ENCODE peak calls at places on chromosome 15, in seven cellular contexts. D is CD8-positive, alpha-beta memory T cell; Q is right cardiac atrium; K is colonic mucosa; N is HCT116; T is testis; I is GM23338. Y is an unnamed sample.
A peak's percentile ranks its signal among the peaks of the same experiment; 100 is the strongest.

GRCh38 chr15:50163719-50164410 is 18.1 kb upstream of the SLC27A2 start:
- DNase-seq in T (no peak), D (no peak), N (no peak), I (no peak), K (no peak), Q (no peak), Y (no peak)

GRCh38 chr15:45121706-45122417 is 7.7 kb downstream of the DUOXA2 start:
- DNase-seq in D (no peak), Q (no peak), N (peak; percentile 16), K (no peak), I (no peak), T (no peak), Y (no peak)

GRCh38 chr15:60471314-60471713 is 7.6 kb downstream of the ICE2 start:
- DNase-seq in Q (no peak), K (no peak), D (no peak), I (no peak), N (no peak), T (no peak), Y (no peak)

GRCh38 chr15:89361451-89362202 is 27.0 kb upstream of the POLG start:
- DNase-seq in I (peak; percentile 93), N (no peak), T (peak; percentile 74), Q (peak; percentile 70), K (peak; percentile 53), D (peak; percentile 44), Y (peak; percentile 76)

GRCh38 chr15:49191892-49192291 is 21.8 kb downstream of the GALK2 start:
- DNase-seq in T (no peak), I (no peak), K (no peak), D (no peak), N (no peak), Q (no peak), Y (no peak)

GRCh38 chr15:70098461-70099166 is 897 bp upstream of the TLE3 start:
- DNase-seq in N (peak; percentile 27), I (peak; percentile 79), T (peak; percentile 61), K (peak; percentile 53), Q (peak; percentile 58), D (peak; percentile 20), Y (no peak)

GRCh38 chr15:22880068-22880980 is 41.9 kb downstream of the NIPA2 start:
- DNase-seq in T (no peak), D (no peak), Q (no peak), I (no peak), K (no peak), N (no peak), Y (no peak)

GRCh38 chr15:68817304-68818087 is 3.2 kb downstream of the ANP32A start:
- DNase-seq in I (peak; percentile 66), Q (peak; percentile 65), T (peak; percentile 72), D (peak; percentile 65), N (no peak), K (peak; percentile 78), Y (peak; percentile 62)

GRCh38 chr15:60648928-60649679 is 170.2 kb upstream of the ICE2 start:
- DNase-seq in D (no peak), T (no peak), K (no peak), N (no peak), Q (no peak), I (no peak), Y (no peak)

GRCh38 chr15:59532770-59533379 is 78.7 kb upstream of the GCNT3 start:
- DNase-seq in N (peak; percentile 45), Q (peak; percentile 27), I (peak; percentile 80), T (peak; percentile 21), D (no peak), K (no peak), Y (peak; percentile 28)

GRCh38 chr15:40930430-40931299 is 1.5 kb downstream of the DLL4 start:
- DNase-seq in D (no peak), I (peak; percentile 92), T (peak; percentile 41), N (peak; percentile 70), Q (peak; percentile 72), K (peak; percentile 81), Y (peak; percentile 90)

GRCh38 chr15:40933520-40933904 is 4.4 kb downstream of the DLL4 start:
- DNase-seq in N (no peak), Q (no peak), T (no peak), D (no peak), K (peak; percentile 80), I (no peak), Y (no peak)

GRCh38 chr15:40932625-40933519 is 3.7 kb downstream of the DLL4 start:
- DNase-seq in T (no peak), D (no peak), Q (no peak), I (no peak), N (no peak), K (peak; percentile 83), Y (no peak)

GRCh38 chr15:40931300-40932142 is 2.4 kb downstream of the DLL4 start:
- DNase-seq in K (peak; percentile 42), Q (no peak), D (no peak), T (no peak), N (no peak), I (no peak), Y (no peak)

DNA sequence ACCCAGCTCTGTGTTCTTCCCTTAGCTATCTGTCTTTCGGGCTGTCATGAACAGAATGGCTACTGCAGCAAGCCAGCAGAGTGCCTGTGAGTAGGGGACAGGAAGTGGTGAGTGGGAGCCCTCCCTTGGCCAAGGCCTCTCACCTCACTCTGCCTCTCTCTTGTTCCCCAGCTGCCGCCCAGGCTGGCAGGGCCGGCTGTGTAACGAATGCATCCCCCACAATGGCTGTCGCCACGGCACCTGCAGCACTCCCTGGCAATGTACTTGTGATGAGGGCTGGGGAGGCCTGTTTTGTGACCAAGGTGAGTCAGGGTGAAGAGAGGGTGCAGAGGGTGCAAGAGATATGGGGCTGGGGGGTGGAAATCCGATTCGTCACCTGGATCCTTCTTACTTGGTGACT is 3.0 kb downstream of the DLL4 start:
- DNase-seq in N (no peak), Q (no peak), T (no peak), K (peak; percentile 50), I (no peak), D (no peak), Y (no peak)
- H3K27me3 ChIP-seq in N (peaks cover 15% of the 10 kb centered on the region), Q (no peaks in the 10 kb centered on the region), T (no peaks in the 10 kb centered on the region), K (peaks cover 15% of the 10 kb centered on the region), I (peaks cover 66% of the 10 kb centered on the region), D (peaks cover 33% of the 10 kb centered on the region), Y (no peaks in the 10 kb centered on the region)

GRCh38 chr15:47670365-47670764 is 46.9 kb upstream of the SEMA6D start:
- DNase-seq in Q (no peak), N (no peak), I (no peak), T (no peak), D (no peak), K (no peak), Y (no peak)
- H3K27me3 ChIP-seq in Q (no peaks in the 10 kb centered on the region), N (no peaks in the 10 kb centered on the region), I (no peaks in the 10 kb centered on the region), T (no peaks in the 10 kb centered on the region), D (no peaks in the 10 kb centered on the region), K (no peaks in the 10 kb centered on the region), Y (no peaks in the 10 kb centered on the region)

GRCh38 chr15:93080451-93080850 is 8.6 kb downstream of the RGMA start:
- DNase-seq in T (no peak), I (no peak), D (no peak), K (no peak), Q (no peak), N (no peak), Y (no peak)

GRCh38 chr15:93086791-93087190 is 2.2 kb downstream of the RGMA start:
- DNase-seq in Q (no peak), I (no peak), K (no peak), N (no peak), T (no peak), D (no peak), Y (no peak)

GRCh38 chr15:93081399-93081798 is 7.6 kb downstream of the RGMA start:
- DNase-seq in K (no peak), D (no peak), I (no peak), T (no peak), Q (no peak), N (no peak), Y (no peak)

GRCh38 chr15:93087825-93088199 is 1.2 kb downstream of the RGMA start:
- DNase-seq in D (peak; percentile 59), K (peak; percentile 78), T (peak; percentile 89), I (peak; percentile 89), N (peak; percentile 22), Q (peak; percentile 64), Y (peak; percentile 52)

GRCh38 chr15:93082861-93083260 is 6.2 kb downstream of the RGMA start:
- DNase-seq in I (no peak), D (no peak), K (no peak), Q (no peak), N (no peak), T (no peak), Y (no peak)
- H3K27me3 ChIP-seq in I (peaks cover 18% of the 10 kb centered on the region), D (peaks cover 17% of the 10 kb centered on the region), K (peaks cover 16% of the 10 kb centered on the region), Q (no peaks in the 10 kb centered on the region), N (peaks cover 71% of the 10 kb centered on the region), T (no peaks in the 10 kb centered on the region), Y (peaks cover 100% of the 10 kb centered on the region)

DNA sequence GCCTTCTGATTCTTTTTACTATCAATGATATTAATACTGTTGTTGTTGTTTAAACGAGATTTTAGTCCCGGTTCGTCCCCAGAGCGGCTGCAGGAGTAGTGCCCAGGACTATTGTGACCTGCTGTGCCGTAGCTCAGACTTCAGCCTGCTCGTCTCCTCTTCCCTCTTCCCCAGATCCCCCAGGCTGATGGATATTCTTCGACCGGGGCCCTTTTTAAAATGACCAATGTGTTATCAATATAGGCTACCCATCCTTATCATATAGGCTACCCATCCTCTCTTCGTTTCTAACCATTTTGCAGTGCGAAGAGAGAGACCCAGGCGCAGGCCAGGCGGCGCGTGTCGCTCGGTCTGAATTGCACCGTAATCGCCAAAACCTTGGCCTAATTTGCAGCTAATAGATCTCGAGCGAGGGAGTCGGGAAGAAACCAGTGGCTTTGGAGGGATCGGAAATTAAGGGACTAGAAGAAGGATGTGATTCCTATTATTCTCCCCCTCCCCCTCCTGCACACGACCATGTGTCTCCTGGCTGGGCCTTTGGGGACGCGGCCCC is 23.0 kb downstream of the NR2F2 start:
- DNase-seq in K (no peak), N (no peak), D (no peak), Q (no peak), I (peak; percentile 14), T (no peak), Y (no peak)
- H3K27me3 ChIP-seq in K (peaks cover 21% of the 10 kb centered on the region), N (no peaks in the 10 kb centered on the region), D (peaks cover 75% of the 10 kb centered on the region), Q (no peaks in the 10 kb centered on the region), I (peaks cover 100% of the 10 kb centered on the region), T (no peaks in the 10 kb centered on the region), Y (peaks cover 94% of the 10 kb centered on the region)

DNA sequence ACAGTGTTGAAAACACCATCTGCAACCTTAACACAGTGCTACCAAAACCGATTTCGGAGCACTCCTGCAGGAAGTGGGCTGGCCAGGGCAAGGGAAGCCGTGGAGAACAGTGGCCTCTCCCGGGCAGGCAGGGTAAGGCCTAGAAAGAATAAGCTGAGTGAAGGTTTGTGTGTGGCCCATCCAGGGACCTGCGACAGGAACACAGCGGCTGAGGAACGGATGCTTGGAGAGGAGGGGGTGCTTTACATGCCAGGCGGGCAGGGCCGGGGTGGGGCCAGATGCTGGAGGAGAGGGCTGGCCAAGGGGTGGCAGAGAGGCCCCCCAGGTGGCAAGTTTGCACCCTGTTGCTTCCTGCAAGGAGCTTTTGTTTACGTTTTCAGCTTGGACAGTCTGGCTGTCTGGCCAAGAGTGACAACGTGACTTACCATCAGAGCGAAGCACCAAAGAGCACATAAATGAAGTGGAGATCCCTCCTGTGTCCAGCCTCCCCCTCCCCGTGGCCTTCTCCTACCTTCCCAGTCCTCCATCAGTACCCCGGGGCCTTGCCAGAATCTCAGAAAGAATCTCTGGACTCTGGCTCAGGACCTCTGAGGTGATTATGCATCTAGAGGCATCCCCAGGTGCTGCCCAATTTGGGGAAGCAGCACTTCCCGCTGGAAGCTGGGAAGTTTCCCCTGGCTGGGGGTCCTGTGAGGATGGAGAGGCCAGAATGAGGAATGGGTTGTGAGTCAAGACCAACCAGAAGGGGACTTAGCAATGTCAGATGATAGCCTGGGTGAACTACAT is 156.4 kb downstream of the PGPEP1L start:
- DNase-seq in K (peak; percentile 79), N (peak; percentile 35), I (peak; percentile 91), D (peak; percentile 48), Q (peak; percentile 66), T (peak; percentile 87), Y (peak; percentile 82)
- H3K27me3 ChIP-seq in K (no peaks in the 10 kb centered on the region), N (no peaks in the 10 kb centered on the region), I (no peaks in the 10 kb centered on the region), D (no peaks in the 10 kb centered on the region), Q (no peaks in the 10 kb centered on the region), T (no peaks in the 10 kb centered on the region), Y (no peaks in the 10 kb centered on the region)

Y was measured in WERI-Rb-1.